ENCODE peak calls at places on chromosomes 11 and 22, in five cellular contexts. S is B cell, D is progenitor cell of endocrine pancreas, B is ovary, V is coronary artery. L is an unnamed sample.

GRCh38 chr11:28833670-28834069 is 725.5 kb downstream of the METTL15 start:
- DNase-seq in D (no peak), S (no peak), B (no peak), V (no peak), L (no peak)

GRCh38 chr11:11608783-11609232 is 13.0 kb downstream of the GALNT18 start:
- DNase-seq in V (no peak), D (no peak), B (no peak), S (no peak), L (no peak)

GRCh38 chr11:79546366-79546765 is 105.5 kb upstream of the TENM4 start:
- DNase-seq in B (no peak), V (no peak), S (no peak), D (no peak), L (no peak)

GRCh38 chr11:130359419-130359818 is 44.7 kb upstream of the ZBTB44 start:
- DNase-seq in B (no peak), V (no peak), D (no peak), S (no peak), L (no peak)

GRCh38 chr22:48481748-48482147 is 1345.9 kb downstream of the BRD1 start:
- DNase-seq in B (no peak), S (no peak), V (no peak), D (no peak), L (no peak)

GRCh38 chr11:69834251-69834650 is 15.0 kb upstream of the FGF3 start:
- DNase-seq in V (peak; percentile 52), D (no peak), B (no peak), S (no peak), L (no peak)

GRCh38 chr11:18769802-18770456 is 21.7 kb downstream of the PTPN5 start:
- DNase-seq in B (no peak), V (no peak), S (no peak), D (no peak), L (peak; percentile 12)

GRCh38 chr11:75536786-75537629 is 11.3 kb upstream of the GDPD5 start:
- DNase-seq in S (peak; percentile 64), B (no peak), V (no peak), D (no peak), L (peak; percentile 80)

GRCh38 chr11:132343445-132343844 is 973.0 kb downstream of the NTM start:
- DNase-seq in V (no peak), B (no peak), S (no peak), D (no peak), L (no peak)

GRCh38 chr11:103681855-103682254 is 354.6 kb upstream of the DDI1 start:
- DNase-seq in S (no peak), B (no peak), V (no peak), D (no peak), L (no peak)

GRCh38 chr11:65547446-65548125 is 10.6 kb downstream of the LTBP3 start:
- DNase-seq in B (no peak), D (no peak), V (no peak), S (peak; percentile 62), L (peak; percentile 62)

GRCh38 chr11:17388609-17389204 is at the start of gene KCNJ11:
- DNase-seq in S (no peak), V (no peak), D (peak; percentile 23), B (no peak), L (no peak)

GRCh38 chr11:88179966-88180629 is 4.9 kb upstream of the RAB38 start:
- DNase-seq in V (no peak), B (no peak), S (no peak), D (no peak), L (no peak)

GRCh38 chr11:73779084-73779902 is 8.4 kb upstream of the MRPL48 start:
- DNase-seq in B (peak; percentile 98), S (peak; percentile 97), V (peak; percentile 99), D (peak; percentile 96), L (peak; percentile 99)
- TF ChIP-seq CTCF in B (no peak), S (no peak), V (no peak), D (no peak), L (no peak)

DNA sequence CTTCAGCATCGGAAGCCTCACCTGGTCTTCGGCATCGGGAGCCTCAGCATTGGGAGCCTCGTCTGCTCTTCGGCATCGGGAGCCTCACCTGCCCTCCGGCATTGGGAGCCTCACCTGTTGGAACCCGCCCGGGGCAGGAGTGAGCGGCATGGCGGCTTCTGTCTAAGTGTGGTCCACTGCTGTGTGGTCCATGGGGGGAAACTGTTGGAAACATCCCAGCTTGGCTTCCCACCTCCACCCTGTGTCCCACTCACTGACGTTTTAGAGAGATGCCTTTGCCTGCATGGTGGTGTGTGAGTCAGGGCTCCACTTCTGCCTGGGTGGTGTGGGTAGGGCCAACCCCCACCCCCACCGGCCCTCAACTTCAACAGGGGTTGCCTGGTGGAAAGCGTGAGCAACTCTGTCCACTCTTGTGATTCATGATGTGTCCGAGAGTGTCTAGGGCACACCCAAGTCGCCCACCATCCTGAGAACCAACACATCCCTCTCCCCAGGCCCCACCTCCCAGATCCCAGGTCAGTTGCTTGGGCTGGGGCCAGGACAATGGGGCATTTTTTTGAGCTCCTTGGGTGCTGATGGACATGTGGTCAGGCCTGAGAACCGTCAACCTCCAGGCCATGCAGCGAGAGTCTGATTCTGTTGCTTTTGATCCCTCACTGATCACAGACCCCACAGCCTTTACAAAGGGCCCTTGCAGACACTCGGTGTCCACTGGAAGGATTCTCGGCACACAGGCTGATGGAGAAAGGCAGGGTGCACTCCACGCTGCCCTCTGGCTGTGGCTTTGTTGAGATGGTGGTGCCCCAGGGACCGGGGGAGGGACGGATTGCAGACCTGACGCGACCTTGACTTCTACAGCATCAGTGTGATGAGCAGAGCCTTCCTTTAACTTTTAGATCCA is 406.7 kb downstream of the TBC1D22A start:
- DNase-seq in D (no peak), S (no peak), V (peak; percentile 65), B (peak; percentile 13), L (peak; percentile 10)
- TF ChIP-seq CTCF in D (peak; percentile 32), S (no peak), V (no peak), B (no peak), L (no peak)

GRCh38 chr22:39136317-39136716 is 16.2 kb downstream of the CBX7 start:
- DNase-seq in D (no peak), B (no peak), V (no peak), S (no peak), L (no peak)

GRCh38 chr22:39142088-39142667 is 10.3 kb downstream of the CBX7 start:
- DNase-seq in S (no peak), B (no peak), D (no peak), V (no peak), L (no peak)

GRCh38 chr22:39135092-39135896 is 17.2 kb downstream of the CBX7 start:
- DNase-seq in B (peak; percentile 51), V (no peak), S (peak; percentile 52), D (peak; percentile 69), L (peak; percentile 62)

GRCh38 chr22:39139933-39140332 is 12.5 kb downstream of the CBX7 start:
- DNase-seq in V (no peak), B (no peak), D (no peak), S (no peak), L (no peak)

DNA sequence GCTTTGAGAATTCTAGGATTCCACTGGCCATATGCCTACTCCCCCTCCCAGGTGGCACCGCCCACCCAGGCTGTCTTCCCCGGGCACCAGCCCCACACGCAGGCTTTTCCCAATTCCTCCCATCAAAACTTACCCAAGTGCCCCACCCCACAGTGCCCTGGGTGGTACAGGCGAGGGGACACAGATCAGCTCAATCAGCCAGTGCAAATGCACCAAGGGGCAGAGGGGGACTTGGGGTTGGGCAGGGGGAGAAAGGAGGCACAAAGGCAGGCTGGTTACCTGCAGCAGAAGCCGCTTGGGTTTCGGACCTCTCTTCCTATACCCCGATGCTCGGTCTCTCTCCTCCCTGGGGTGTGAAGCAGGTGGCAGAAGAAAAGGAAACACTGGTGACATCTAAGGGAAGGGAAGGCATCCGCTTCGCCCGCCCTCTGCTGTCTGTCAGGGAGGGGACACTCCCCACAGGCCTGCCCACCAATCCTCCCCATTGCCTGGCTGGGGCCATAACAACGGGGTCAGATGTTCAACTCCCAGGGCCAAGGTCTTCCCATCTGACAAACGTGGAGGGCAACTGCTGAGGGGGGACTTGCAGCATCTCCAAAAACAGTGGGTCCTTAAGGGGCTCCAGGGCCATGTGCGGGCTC is 14.0 kb downstream of the CBX7 start:
- DNase-seq in S (no peak), D (no peak), V (no peak), B (no peak), L (peak; percentile 16)
- TF ChIP-seq CTCF in S (no peak), D (no peak), V (no peak), B (no peak), L (no peak)

DNA sequence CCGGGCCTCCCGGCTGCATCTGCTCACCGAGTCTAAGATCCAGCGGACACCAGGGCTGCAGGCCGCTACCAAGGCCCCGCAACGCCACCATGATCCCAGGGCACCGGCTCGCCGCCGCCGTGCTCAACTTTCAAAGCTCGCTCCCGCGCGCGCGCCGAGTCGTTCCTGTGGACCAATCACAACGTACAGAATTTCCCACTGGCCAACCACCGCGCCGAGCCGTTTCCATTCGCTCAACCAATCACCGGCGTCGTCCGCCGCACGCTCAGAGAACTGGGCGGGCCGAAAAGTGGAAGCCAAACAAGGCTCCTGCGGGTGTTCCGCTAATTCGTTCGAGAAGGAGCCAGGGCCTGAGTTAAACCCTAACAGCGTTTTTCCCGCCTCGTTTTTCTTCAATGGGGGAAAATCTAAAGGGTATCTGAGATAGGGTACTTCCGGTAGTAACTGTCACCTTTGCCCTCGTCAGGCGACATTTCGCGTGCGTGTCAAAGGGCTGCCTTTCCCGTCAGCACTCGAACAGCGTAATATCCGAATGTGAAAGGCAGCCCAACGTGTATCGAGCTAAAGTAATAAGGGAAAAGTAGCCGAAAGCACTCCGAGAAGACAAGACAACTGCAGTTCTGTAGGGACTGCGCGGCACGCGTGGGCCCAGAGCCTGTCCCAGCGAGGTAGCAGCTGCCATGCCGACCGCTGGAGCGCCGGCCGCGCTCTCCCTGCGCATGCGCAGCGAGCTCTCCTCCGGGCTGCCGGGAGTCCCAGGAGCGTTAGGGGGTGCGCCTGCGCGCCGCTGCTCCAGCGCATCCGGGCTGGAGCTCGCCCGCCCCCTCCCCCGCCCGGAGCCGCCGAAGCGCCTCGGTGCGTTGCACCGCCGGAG is at the start of the genes NCAPD3 and VPS26B:
- DNase-seq in S (peak; percentile 96), D (peak; percentile 92), B (peak; percentile 94), V (peak; percentile 96), L (peak; percentile 99)
- TF ChIP-seq CTCF in S (no peak), D (no peak), B (no peak), V (no peak), L (no peak)

DNA sequence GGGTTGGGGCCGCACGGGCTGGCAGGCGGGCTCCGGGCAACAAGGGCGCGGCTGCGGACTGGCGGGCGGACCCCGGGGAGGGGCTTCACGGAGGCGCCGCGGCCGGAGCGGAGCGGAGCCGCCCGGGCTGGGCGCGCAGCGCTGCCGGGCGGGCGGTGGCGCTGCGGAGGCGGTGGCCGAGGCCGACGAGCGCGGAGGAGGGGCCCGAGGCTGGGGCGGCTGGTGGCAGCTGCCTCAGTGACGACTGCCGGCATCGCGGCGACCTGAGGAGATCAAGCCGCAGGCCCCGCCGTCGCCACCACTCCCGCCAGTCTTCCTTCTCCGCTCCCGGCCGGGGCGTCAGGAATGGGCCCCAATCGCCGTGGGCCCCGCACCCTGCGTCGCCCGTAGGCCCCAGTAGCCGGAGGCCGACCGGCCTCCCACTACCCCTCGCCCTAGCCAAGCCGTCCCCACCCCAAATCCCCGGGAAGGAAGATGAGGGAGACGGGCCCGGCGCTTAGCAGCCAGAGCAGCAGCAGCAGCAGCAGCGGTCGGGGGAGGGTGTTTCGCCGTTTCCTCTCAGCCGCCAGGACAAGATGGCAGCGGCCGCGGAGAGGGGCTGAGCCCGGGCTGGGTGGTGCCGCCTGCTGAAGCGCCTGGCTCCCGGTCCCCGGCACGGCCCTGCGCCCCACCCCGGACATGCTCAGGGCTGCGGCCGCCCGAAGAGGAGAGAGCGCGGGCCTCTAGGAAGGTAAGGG is at the start of gene HIPK3:
- DNase-seq in S (peak; percentile 91), B (peak; percentile 88), D (peak; percentile 74), V (peak; percentile 88), L (peak; percentile 77)
- TF ChIP-seq CTCF in S (peak; percentile 5), B (no peak), D (peak; percentile 49), V (no peak), L (no peak)

L was measured in activated CD8-positive, alpha-beta T cell treated with anti-CD3 and anti-CD28 coated beads for 36 hours.